ENCODE peak calls at places on chromosomes 16 and 17, in four cellular contexts. H is brain microvascular endothelial cell, K is tibial nerve, A is HFFc6. P is an unnamed sample.

GRCh38 chr16:72191551-72191950 is 19.6 kb upstream of the PMFBP1 start:
- DNase-seq in H (peak), K (no peak), A (no peak), P (no peak)

GRCh38 chr16:3908951-3909437 is 28.5 kb upstream of the CREBBP start:
- DNase-seq in H (no peak), K (no peak), A (no peak), P (no peak)

GRCh38 chr17:10036511-10037061 is 131.5 kb upstream of the RCVRN start:
- DNase-seq in H (no peak), K (peak), A (no peak), P (no peak)

GRCh38 chr16:70157105-70157476 is 16.5 kb upstream of the CLEC18C start:
- DNase-seq in H (no peak), K (no peak), A (no peak), P (no peak)

GRCh38 chr17:82384730-82385429 is 13.3 kb downstream of the UTS2R start:
- DNase-seq in H (peak), K (peak), A (peak), P (peak)

GRCh38 chr16:71777329-71777728 is 31.3 kb downstream of the AP1G1 start:
- DNase-seq in H (no peak), K (no peak), A (no peak), P (no peak)

GRCh38 chr17:80227666-80228065 is 7.4 kb downstream of the SLC26A11 start:
- DNase-seq in H (no peak), K (no peak), A (no peak), P (no peak)

GRCh38 chr16:27109666-27110523 is 43.2 kb downstream of the C16orf82 start:
- DNase-seq in H (peak), K (peak), A (peak), P (peak)

DNA sequence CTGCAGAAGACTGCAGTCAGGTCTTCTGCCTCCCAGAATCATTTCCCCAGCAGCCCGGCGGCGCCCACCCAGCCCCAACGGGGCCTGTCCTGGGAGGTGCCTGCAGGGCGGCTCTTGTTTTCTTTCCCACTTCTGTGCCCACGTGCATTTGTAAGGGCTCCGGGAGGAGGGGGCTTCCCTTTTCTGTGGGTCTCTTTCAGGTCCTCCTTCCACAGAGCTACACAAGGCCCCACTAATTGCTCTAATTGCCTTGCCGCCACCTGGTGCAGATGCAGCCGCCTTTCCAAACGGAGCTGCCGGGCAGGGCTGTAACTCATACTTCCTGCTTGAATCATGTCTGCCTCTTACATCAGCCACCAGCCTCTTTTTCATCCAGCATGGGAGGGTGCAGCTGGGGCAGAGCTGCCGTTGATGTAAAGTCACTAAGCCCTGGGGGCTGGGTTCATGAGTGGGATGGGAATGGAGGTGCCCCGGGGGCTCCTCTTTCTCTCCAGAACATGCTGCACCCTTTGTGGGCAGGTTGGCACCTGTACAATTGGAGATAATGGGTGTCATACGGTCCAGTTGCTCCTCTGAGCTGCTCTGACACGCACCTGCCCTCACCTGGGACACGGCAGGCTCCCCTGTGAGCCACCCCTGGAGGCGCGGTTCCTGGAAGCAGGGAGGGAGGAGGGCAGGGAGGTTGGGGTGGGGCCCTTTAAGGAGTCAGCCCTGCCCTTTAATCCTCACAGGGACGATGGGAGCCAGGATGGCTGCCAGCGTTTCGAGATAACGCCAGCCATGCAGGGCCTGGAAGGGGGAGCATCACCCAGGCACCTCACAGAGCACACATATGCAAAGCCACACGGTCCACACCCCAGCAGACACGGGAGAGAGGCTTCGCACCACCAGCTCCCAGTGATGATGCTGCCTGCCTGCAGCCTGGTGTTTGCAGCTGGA is 41.1 kb upstream of the KLHDC4 start:
- DNase-seq in H (peak), K (no peak), A (peak), P (peak)
- TF ChIP-seq CTCF in H (no peak), K (no peak), A (no peak), P (no peak)

DNA sequence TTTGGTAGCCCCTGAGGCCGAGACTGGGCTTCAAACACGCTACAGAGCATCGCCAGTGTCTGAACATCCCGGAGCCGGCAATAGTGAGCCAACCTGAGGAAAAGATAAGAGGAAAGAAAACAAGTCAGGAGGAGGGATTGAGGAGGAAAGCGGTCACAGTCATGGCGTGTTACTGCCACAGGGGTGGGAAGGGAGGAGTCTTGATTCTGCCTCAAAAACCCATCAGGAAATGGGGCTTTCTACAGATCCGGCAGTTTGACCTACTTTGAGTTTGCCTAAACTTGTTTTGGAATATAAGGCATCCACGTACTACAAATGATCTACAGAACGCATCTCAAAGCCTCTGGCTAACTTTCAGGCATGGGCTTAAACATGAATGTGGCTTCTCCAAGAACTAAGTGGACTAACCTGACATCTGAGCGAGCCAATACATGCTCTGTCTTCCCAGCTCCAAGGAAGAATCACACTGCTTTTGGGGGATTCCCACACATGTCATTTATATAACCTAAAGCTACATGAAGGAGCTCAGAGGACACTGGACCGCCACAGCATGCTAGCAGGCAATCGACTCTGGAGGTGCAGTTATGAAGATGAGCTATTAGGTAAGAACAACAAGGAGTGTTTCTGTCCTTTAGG is 96.6 kb downstream of the WDR59 start:
- DNase-seq in H (no peak), K (no peak), A (no peak), P (no peak)
- TF ChIP-seq CTCF in H (no peak), K (no peak), A (no peak), P (no peak)

DNA sequence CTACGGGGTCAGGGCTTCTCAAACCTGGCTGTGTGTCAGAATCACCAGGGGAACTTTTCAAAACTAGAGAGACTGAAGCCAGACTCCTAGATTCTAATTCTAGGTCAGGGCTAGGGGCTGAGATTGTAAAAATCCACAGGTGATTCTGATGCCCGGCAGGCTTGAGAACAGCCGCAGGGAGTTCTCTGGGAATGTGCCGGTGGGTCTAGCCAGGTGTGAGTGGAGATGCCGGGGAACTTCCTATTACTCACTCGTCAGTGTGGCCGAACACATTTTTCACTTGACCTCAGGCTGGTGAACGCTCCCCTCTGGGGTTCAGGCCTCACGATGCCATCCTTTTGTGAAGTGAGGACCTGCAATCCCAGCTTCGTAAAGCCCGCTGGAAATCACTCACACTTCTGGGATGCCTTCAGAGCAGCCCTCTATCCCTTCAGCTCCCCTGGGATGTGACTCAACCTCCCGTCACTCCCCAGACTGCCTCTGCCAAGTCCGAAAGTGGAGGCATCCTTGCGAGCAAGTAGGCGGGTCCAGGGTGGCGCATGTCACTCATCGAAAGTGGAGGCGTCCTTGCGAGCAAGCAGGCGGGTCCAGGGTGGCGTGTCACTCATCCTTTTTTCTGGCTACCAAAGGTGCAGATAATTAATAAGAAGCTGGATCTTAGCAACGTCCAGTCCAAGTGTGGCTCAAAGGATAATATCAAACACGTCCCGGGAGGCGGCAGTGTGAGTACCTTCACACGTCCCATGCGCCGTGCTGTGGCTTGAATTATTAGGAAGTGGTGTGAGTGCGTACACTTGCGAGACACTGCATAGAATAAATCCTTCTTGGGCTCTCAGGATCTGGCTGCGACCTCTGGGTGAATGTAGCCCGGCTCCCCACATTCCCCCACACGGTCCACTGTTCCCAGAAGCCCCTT is 10.9 kb downstream of the STH start:
- DNase-seq in H (peak), K (no peak), A (no peak), P (no peak)
- TF ChIP-seq CTCF in H (no peak), K (no peak), A (no peak), P (no peak)

GRCh38 chr16:87499189-87499486 is 6.3 kb upstream of the ZCCHC14 start:
- DNase-seq in H (peak), K (no peak), A (peak), P (no peak)
- TF ChIP-seq CTCF in H (no peak), K (no peak), A (no peak), P (no peak)

GRCh38 chr17:63446981-63447687 is 1.0 kb upstream of the CYB561 start:
- DNase-seq in H (no peak), K (peak), A (no peak), P (peak)

GRCh38 chr17:63447688-63448005 is 1.5 kb upstream of the CYB561 start:
- DNase-seq in H (no peak), K (no peak), A (no peak), P (no peak)

GRCh38 chr17:63445571-63446217 is 412 bp downstream of the CYB561 start:
- DNase-seq in H (no peak), K (no peak), A (no peak), P (peak)

GRCh38 chr17:63445065-63445464 is 1.0 kb downstream of the CYB561 start:
- DNase-seq in H (no peak), K (no peak), A (no peak), P (no peak)

DNA sequence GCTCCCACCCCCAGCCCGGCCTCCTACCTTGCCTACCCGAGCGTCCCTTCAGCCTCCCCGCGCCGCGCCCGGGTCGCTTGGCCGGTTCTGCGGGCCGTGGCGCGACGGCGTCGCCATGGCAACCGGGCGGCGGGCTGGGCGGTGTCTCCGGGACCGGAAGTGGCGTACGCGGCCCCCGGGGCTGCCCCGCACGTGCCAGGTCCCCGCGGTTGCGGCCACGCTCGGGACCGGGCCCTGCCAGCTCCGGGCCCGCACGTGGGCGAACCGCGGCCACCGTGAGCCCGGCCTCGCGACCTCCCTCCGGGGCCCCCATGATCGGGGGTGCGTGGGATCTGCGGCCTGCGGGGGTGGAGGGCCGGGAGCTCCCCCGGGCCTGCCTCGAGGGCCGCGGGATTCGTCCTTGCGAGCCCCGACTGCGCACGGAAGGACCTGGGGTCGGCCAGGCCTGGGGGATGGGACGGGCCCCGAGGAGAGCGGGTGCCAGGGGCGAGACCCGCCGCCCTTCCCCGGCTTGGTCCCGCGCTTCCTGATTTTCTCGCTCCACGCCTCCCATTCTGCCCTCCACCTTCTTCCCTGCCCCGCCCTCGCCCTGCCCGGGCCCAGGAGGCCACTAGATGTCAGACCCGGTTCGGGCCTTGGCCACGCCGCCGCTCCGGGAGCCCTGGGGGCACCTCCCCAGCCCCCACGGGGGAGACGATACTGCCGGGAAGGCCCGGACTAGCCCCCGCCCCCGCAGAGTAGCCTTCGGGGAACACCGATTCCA is at the start of gene CYB561:
- DNase-seq in H (no peak), K (peak), A (no peak), P (peak)
- TF ChIP-seq CTCF in H (peak), K (peak), A (peak), P (peak)

GRCh38 chr16:81695431-81695890 is 83.6 kb upstream of the PLCG2 start:
- DNase-seq in H (no peak), K (no peak), A (no peak), P (no peak)

GRCh38 chr16:81693467-81694303 is 85.4 kb upstream of the PLCG2 start:
- DNase-seq in H (no peak), K (no peak), A (peak), P (no peak)

GRCh38 chr16:81694494-81695285 is 84.4 kb upstream of the PLCG2 start:
- DNase-seq in H (no peak), K (no peak), A (no peak), P (no peak)

GRCh38 chr16:81693047-81693446 is 86.0 kb upstream of the PLCG2 start:
- DNase-seq in H (peak), K (no peak), A (peak), P (no peak)

GRCh38 chr16:81692571-81692970 is 86.5 kb upstream of the PLCG2 start:
- DNase-seq in H (no peak), K (no peak), A (no peak), P (no peak)
- TF ChIP-seq CTCF in H (no peak), K (no peak), A (no peak), P (no peak)

P was measured in glutamatergic neuron.